ENCODE peak calls at places on chromosome 19, in four cellular contexts. N is progenitor cell of endocrine pancreas, W is heart right ventricle, O is fibroblast of the aortic adventitia. V is an unnamed sample.

GRCh38 chr19:36051236-36051635 is 2.8 kb downstream of the THAP8 start:
- DNase-seq in N (no peak), W (no peak), O (no peak), V (peak; percentile 25)

GRCh38 chr19:42105358-42105757 is 26.9 kb downstream of the POU2F2 start:
- DNase-seq in W (no peak), N (no peak), O (no peak), V (no peak)

GRCh38 chr19:35519291-35519690 is 5.8 kb upstream of the DMKN start:
- DNase-seq in W (no peak), N (no peak), O (peak; percentile 48), V (no peak)

GRCh38 chr19:43519436-43520088 is 7.4 kb downstream of the ETHE1 start:
- DNase-seq in N (peak; percentile 68), O (peak; percentile 93), W (peak; percentile 78), V (peak; percentile 88)

GRCh38 chr19:40549007-40549708 is 27.5 kb upstream of the SHKBP1 start:
- DNase-seq in N (peak; percentile 82), W (peak; percentile 66), O (peak; percentile 27), V (peak; percentile 93)

GRCh38 chr19:13995017-13995728 is 10.9 kb downstream of the RFX1 start:
- DNase-seq in O (peak; percentile 60), W (peak; percentile 60), N (no peak), V (no peak)

GRCh38 chr19:17778621-17779280 is 16.2 kb upstream of the B3GNT3 start:
- DNase-seq in N (no peak), O (no peak), W (no peak), V (peak; percentile 41)

GRCh38 chr19:15469513-15470297 is 5.4 kb upstream of the RASAL3 start:
- DNase-seq in W (no peak), O (no peak), N (no peak), V (no peak)

GRCh38 chr19:7852851-7853759 is 21.1 kb downstream of the PRR36 start:
- DNase-seq in N (peak; percentile 96), O (peak; percentile 48), W (peak; percentile 66), V (peak; percentile 90)

GRCh38 chr19:57212109-57212508 is 18.7 kb upstream of the AURKC start:
- DNase-seq in N (no peak), W (no peak), O (no peak), V (no peak)

GRCh38 chr19:44626067-44626624 is 12.8 kb downstream of the IGSF23 start:
- DNase-seq in W (no peak), O (peak; percentile 98), N (no peak), V (no peak)

GRCh38 chr19:18741566-18742121 is 49.5 kb downstream of the COMP start:
- DNase-seq in W (no peak), O (no peak), N (peak; percentile 52), V (peak; percentile 22)

GRCh38 chr19:41758846-41759245 is 3.5 kb downstream of the CEACAM6 start:
- DNase-seq in W (no peak), O (no peak), N (no peak), V (no peak)

GRCh38 chr19:10102787-10103236 is 334 bp upstream of the ANGPTL6 start:
- DNase-seq in W (no peak), O (no peak), N (no peak), V (no peak)

GRCh38 chr19:42563352-42564210 is 31.1 kb downstream of the CEACAM8 start:
- DNase-seq in O (peak; percentile 48), W (peak; percentile 20), N (no peak), V (peak; percentile 48)

GRCh38 chr19:12841094-12841493 is 2.8 kb downstream of the MAST1 start:
- DNase-seq in N (peak; percentile 66), O (peak; percentile 22), W (no peak), V (peak; percentile 99)

GRCh38 chr19:58543826-58544590 is at the start of gene TRIM28:
- DNase-seq in W (peak; percentile 99), N (peak; percentile 99), O (peak; percentile 99), V (peak; percentile 99)

GRCh38 chr19:3621689-3622088 is 4.9 kb downstream of the CACTIN start:
- DNase-seq in N (no peak), O (no peak), W (no peak), V (no peak)

GRCh38 chr19:16025108-16026101 is 50.9 kb upstream of the TPM4 start:
- DNase-seq in O (peak; percentile 62), W (no peak), N (no peak), V (no peak)

GRCh38 chr19:42152285-42152684 is 20.0 kb upstream of the POU2F2 start:
- DNase-seq in O (no peak), W (no peak), N (peak; percentile 39), V (peak; percentile 81)

GRCh38 chr19:42662714-42663113 is 68.0 kb upstream of the CEACAM8 start:
- DNase-seq in O (no peak), W (no peak), N (no peak), V (no peak)

GRCh38 chr19:34480971-34481821 is at the start of gene WTIP:
- DNase-seq in W (peak; percentile 79), O (peak; percentile 87), N (peak; percentile 87), V (peak; percentile 60)

DNA sequence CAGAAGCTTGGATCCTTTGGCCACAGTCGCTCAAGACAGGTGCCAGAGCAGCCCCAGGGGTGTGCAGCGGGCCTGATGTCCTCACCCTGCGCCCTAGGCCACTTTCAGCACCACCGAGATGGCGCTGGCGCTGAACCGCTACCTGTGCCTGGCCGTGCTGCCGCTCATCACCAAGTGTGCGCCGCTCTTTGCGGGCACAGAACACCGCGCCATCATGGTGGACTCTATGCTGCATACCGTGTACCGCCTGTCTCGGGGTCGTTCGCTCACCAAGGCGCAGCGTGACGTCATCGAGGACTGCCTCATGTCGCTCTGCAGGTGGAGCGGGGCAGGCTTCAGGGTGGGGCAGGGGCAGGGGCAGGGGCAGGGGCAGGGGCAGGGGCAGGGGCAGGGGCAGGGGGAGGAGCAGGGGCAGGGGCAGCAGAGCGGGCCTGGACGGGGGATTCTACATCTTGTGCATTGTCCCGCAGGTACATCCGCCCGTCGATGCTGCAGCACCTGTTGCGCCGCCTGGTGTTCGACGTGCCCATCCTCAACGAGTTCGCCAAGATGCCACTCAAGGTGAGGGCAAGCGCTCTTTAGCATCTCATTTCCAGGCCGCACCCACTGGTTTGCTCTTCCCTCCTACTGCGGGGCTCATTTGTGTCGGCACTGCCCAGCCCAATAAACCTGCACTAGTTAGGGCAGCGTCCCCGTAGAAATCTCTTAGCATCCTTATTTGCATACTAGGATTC is 69.1 kb downstream of the RYR1 start:
- DNase-seq in O (no peak), W (no peak), N (no peak), V (no peak)
- TF ChIP-seq CTCF in O (no peak), W (no peak), N (no peak), V (no peak)

GRCh38 chr19:39224910-39225309 is 19.9 kb downstream of the IFNL3 start:
- DNase-seq in N (no peak), W (no peak), O (no peak), V (no peak)
- TF ChIP-seq CTCF in N (no peak), W (no peak), O (no peak), V (no peak)

GRCh38 chr19:48608798-48609263 is 2.3 kb downstream of the SPACA4 start:
- DNase-seq in W (no peak), O (peak; percentile 39), N (no peak), V (peak; percentile 61)
- TF ChIP-seq CTCF in W (peak; percentile 49), O (peak; percentile 58), N (peak; percentile 43), V (peak; percentile 26)

GRCh38 chr19:30074096-30074495 is 132.1 kb downstream of the URI1 start:
- DNase-seq in N (no peak), O (no peak), W (no peak), V (no peak)

GRCh38 chr19:30074741-30075460 is 132.9 kb downstream of the URI1 start:
- DNase-seq in N (no peak), O (no peak), W (no peak), V (peak; percentile 6)

GRCh38 chr19:30071871-30072270 is 129.8 kb downstream of the URI1 start:
- DNase-seq in O (no peak), W (no peak), N (no peak), V (peak; percentile 5)

GRCh38 chr19:30070970-30071632 is 129.1 kb downstream of the URI1 start:
- DNase-seq in W (peak; percentile 62), O (no peak), N (no peak), V (peak; percentile 13)

GRCh38 chr19:30073152-30074000 is 131.3 kb downstream of the URI1 start:
- DNase-seq in O (no peak), N (no peak), W (no peak), V (peak; percentile 8)
- TF ChIP-seq CTCF in O (no peak), N (no peak), W (no peak), V (no peak)

DNA sequence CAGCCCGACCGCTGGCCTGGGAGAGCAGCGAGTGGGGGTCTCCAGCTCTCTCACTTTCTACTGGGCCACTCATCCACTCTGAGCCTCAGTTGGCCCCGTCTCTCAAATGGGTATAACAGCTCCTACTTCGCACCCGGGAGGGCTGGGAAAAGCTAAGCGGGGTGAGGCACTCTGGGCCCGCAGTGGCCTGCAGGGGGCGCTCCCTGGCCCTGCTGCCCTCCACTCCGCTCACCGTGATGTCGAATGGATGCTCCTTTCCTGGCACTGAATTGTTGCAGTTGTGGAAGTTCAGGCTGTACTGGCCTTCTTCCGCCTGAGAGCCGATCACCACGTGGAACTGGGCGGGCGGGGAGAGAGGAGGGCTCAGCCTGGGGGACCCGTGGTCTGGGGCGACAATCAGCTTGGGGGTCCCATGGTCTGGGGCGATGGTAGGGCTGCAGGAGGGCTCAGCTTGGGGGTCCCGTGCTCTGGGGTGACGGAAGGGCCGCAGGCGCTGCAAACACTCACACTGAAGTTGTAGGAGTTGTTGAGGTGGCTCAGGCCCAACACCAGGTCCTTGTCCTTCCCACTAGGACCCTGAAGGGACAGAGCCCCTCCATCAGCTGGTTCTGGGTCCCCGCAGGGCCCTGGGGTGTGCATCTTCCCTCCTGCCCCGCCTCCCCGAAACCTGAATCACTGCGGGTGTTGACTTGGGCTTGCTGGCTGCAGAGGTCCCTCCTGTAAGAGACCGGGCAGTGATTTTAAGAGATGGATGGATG is 3.9 kb downstream of the GPR108 start:
- DNase-seq in W (no peak), N (no peak), O (no peak), V (no peak)
- TF ChIP-seq CTCF in W (peak; percentile 13), N (peak; percentile 32), O (peak; percentile 41), V (peak; percentile 15)

GRCh38 chr19:46346821-46347571 is at the start of gene PPP5C:
- DNase-seq in N (peak; percentile 92), W (peak; percentile 93), O (peak; percentile 87), V (peak; percentile 96)
- TF ChIP-seq CTCF in N (peak; percentile 77), W (peak; percentile 67), O (peak; percentile 88), V (peak; percentile 78)

GRCh38 chr19:55088543-55089265 is 13.0 kb downstream of the EPS8L1 start:
- DNase-seq in O (peak; percentile 62), W (peak; percentile 85), N (peak; percentile 84), V (peak; percentile 96)
- TF ChIP-seq CTCF in O (peak; percentile 75), W (peak; percentile 90), N (peak; percentile 90), V (peak; percentile 96)